ENCODE peak calls at places on chromosomes 2 and 18, in six cellular contexts. W is GM12865, V is NCI-H1417, N is HEK293T, A is Calu3, Y is IMR-90. J is an unnamed sample.

GRCh38 chr18:61400016-61400630 is 66.9 kb downstream of the CDH20 start:
- DNase-seq in W (no peak), V (peak), N (no peak), A (no peak), Y (no peak), J (no peak)

GRCh38 chr18:77552945-77553344 is 303.3 kb downstream of the GALR1 start:
- DNase-seq in W (no peak), V (no peak), N (no peak), A (no peak), Y (no peak), J (no peak)

GRCh38 chr2:12317853-12318426 is 398.8 kb upstream of the TRIB2 start:
- DNase-seq in W (no peak), V (no peak), N (no peak), A (no peak), Y (peak), J (no peak)

GRCh38 chr2:213069531-213069930 is 81.9 kb downstream of the IKZF2 start:
- DNase-seq in W (no peak), V (no peak), N (no peak), A (no peak), Y (peak), J (no peak)

GRCh38 chr2:42060718-42061619 is 13.1 kb downstream of the PKDCC start:
- DNase-seq in W (no peak), V (no peak), N (no peak), A (no peak), Y (peak), J (peak)

GRCh38 chr2:43837033-43837432 is 1.6 kb downstream of the ABCG5 start:
- DNase-seq in W (no peak), V (no peak), N (no peak), A (no peak), Y (no peak), J (no peak)

GRCh38 chr2:202178342-202178958 is 59.9 kb downstream of the SUMO1 start:
- DNase-seq in W (peak), V (peak), N (peak), A (peak), Y (peak), J (no peak)

GRCh38 chr18:50630895-50631294 is 71.0 kb downstream of the MAPK4 start:
- DNase-seq in W (no peak), V (no peak), N (no peak), A (no peak), Y (no peak), J (no peak)

GRCh38 chr2:127653421-127654083 is 7.6 kb downstream of the GPR17 start:
- DNase-seq in W (no peak), V (no peak), N (no peak), A (no peak), Y (no peak), J (no peak)

GRCh38 chr18:54127759-54128378 is 96.6 kb downstream of the MBD2 start:
- DNase-seq in W (peak), V (peak), N (peak), A (peak), Y (peak), J (peak)

GRCh38 chr2:176121377-176122111 is 975 bp upstream of the HOXD9 start:
- DNase-seq in W (no peak), V (no peak), N (no peak), A (no peak), Y (no peak), J (no peak)

GRCh38 chr2:101360229-101360628 is 27.1 kb downstream of the CREG2 start:
- DNase-seq in W (no peak), V (no peak), N (no peak), A (peak), Y (peak), J (no peak)

GRCh38 chr2:202034249-202035088 is 814 bp downstream of the FZD7 start:
- DNase-seq in W (peak), V (peak), N (peak), A (peak), Y (no peak), J (no peak)

GRCh38 chr2:215998636-215999035 is 14.7 kb downstream of the MREG start:
- DNase-seq in W (no peak), V (no peak), N (no peak), A (no peak), Y (no peak), J (no peak)

GRCh38 chr2:85755122-85756027 is 1.6 kb downstream of the ATOH8 start:
- DNase-seq in W (peak), V (no peak), N (no peak), A (no peak), Y (peak), J (no peak)

GRCh38 chr2:23632386-23632785 is 247.4 kb downstream of the KLHL29 start:
- DNase-seq in W (no peak), V (no peak), N (no peak), A (no peak), Y (no peak), J (no peak)

GRCh38 chr2:47725808-47726207 is 57.1 kb upstream of the MSH6 start:
- DNase-seq in W (peak), V (no peak), N (no peak), A (no peak), Y (no peak), J (no peak)

GRCh38 chr2:236535024-236535423 is 34.6 kb upstream of the ACKR3 start:
- DNase-seq in W (no peak), V (no peak), N (no peak), A (peak), Y (peak), J (no peak)

GRCh38 chr18:62102221-62102620 is 84.6 kb downstream of the PIGN start:
- DNase-seq in W (peak), V (no peak), N (no peak), A (no peak), Y (no peak), J (no peak)

GRCh38 chr2:199055336-199055735 is 402.4 kb downstream of the SATB2 start:
- DNase-seq in W (no peak), V (no peak), N (no peak), A (no peak), Y (peak), J (no peak)

GRCh38 chr18:25047983-25048382 is 304.0 kb downstream of the ZNF521 start:
- DNase-seq in W (no peak), V (no peak), N (no peak), A (no peak), Y (no peak), J (no peak)